ENCODE peak calls at places on chromosomes 6 and 20, in eight cellular contexts. One of them, this sample, is unnamed.

GRCh38 chr6:10363911-10364310 is 51.0 kb downstream of the TFAP2A start:
- DNase-seq in neural progenitor cell: no peak
- DNase-seq in brain microvascular endothelial cell: no peak
- DNase-seq in PC-9: no peak
- DNase-seq in CD8-positive, alpha-beta T cell: no peak
- DNase-seq in dorsolateral prefrontal cortex: no peak
- DNase-seq in astrocyte: no peak
- DNase-seq in A673: no peak
- DNase-seq in this sample: no peak

GRCh38 chr6:167995731-167996151 is 1.7 kb upstream of the KIF25 start:
- DNase-seq in astrocyte: no peak
- DNase-seq in A673: no peak
- DNase-seq in neural progenitor cell: no peak
- DNase-seq in brain microvascular endothelial cell: no peak
- DNase-seq in CD8-positive, alpha-beta T cell: no peak
- DNase-seq in PC-9: no peak
- DNase-seq in dorsolateral prefrontal cortex: no peak
- DNase-seq in this sample: no peak

GRCh38 chr20:35111141-35111888 is 18.7 kb upstream of the TRPC4AP start:
- DNase-seq in CD8-positive, alpha-beta T cell: no peak
- DNase-seq in PC-9: no peak
- DNase-seq in A673: no peak
- DNase-seq in neural progenitor cell: no peak
- DNase-seq in dorsolateral prefrontal cortex: no peak
- DNase-seq in astrocyte: peak
- DNase-seq in brain microvascular endothelial cell: peak
- DNase-seq in this sample: no peak

GRCh38 chr6:159919011-159919511 is 28.3 kb downstream of the MAS1 start:
- DNase-seq in brain microvascular endothelial cell: peak
- DNase-seq in A673: no peak
- DNase-seq in PC-9: no peak
- DNase-seq in neural progenitor cell: no peak
- DNase-seq in CD8-positive, alpha-beta T cell: no peak
- DNase-seq in astrocyte: peak
- DNase-seq in dorsolateral prefrontal cortex: no peak
- DNase-seq in this sample: peak

GRCh38 chr6:1463275-1463674 is 73.9 kb downstream of the FOXF2 start:
- DNase-seq in A673: no peak
- DNase-seq in astrocyte: no peak
- DNase-seq in dorsolateral prefrontal cortex: no peak
- DNase-seq in PC-9: no peak
- DNase-seq in brain microvascular endothelial cell: no peak
- DNase-seq in CD8-positive, alpha-beta T cell: no peak
- DNase-seq in neural progenitor cell: no peak
- DNase-seq in this sample: no peak

GRCh38 chr6:105781248-105781647 is 304.9 kb upstream of the PRDM1 start:
- DNase-seq in CD8-positive, alpha-beta T cell: no peak
- DNase-seq in dorsolateral prefrontal cortex: no peak
- DNase-seq in PC-9: peak
- DNase-seq in A673: no peak
- DNase-seq in neural progenitor cell: no peak
- DNase-seq in brain microvascular endothelial cell: no peak
- DNase-seq in astrocyte: no peak
- DNase-seq in this sample: no peak

GRCh38 chr6:35624341-35625070 is 64.2 kb downstream of the FKBP5 start:
- DNase-seq in dorsolateral prefrontal cortex: no peak
- DNase-seq in astrocyte: no peak
- DNase-seq in PC-9: no peak
- DNase-seq in neural progenitor cell: no peak
- DNase-seq in CD8-positive, alpha-beta T cell: no peak
- DNase-seq in brain microvascular endothelial cell: no peak
- DNase-seq in A673: peak
- DNase-seq in this sample: peak

GRCh38 chr20:407097-407952 is 774 bp upstream of the RBCK1 start:
- DNase-seq in dorsolateral prefrontal cortex: peak
- DNase-seq in CD8-positive, alpha-beta T cell: peak
- DNase-seq in neural progenitor cell: peak
- DNase-seq in astrocyte: peak
- DNase-seq in PC-9: peak
- DNase-seq in A673: peak
- DNase-seq in brain microvascular endothelial cell: peak
- DNase-seq in this sample: peak

GRCh38 chr20:7540923-7541322 is 399.3 kb downstream of the HAO1 start:
- DNase-seq in CD8-positive, alpha-beta T cell: no peak
- DNase-seq in neural progenitor cell: no peak
- DNase-seq in astrocyte: no peak
- DNase-seq in PC-9: no peak
- DNase-seq in brain microvascular endothelial cell: no peak
- DNase-seq in dorsolateral prefrontal cortex: no peak
- DNase-seq in A673: no peak
- DNase-seq in this sample: peak

GRCh38 chr6:32105433-32105832 is 3.7 kb downstream of the TNXB start:
- DNase-seq in dorsolateral prefrontal cortex: no peak
- DNase-seq in PC-9: no peak
- DNase-seq in brain microvascular endothelial cell: peak
- DNase-seq in neural progenitor cell: no peak
- DNase-seq in A673: no peak
- DNase-seq in astrocyte: no peak
- DNase-seq in CD8-positive, alpha-beta T cell: no peak
- DNase-seq in this sample: no peak

GRCh38 chr6:31898200-31899011 is 908 bp upstream of the EHMT2 start:
- DNase-seq in neural progenitor cell: peak
- DNase-seq in CD8-positive, alpha-beta T cell: no peak
- DNase-seq in astrocyte: peak
- DNase-seq in dorsolateral prefrontal cortex: no peak
- DNase-seq in A673: peak
- DNase-seq in brain microvascular endothelial cell: no peak
- DNase-seq in PC-9: peak
- DNase-seq in this sample: peak

GRCh38 chr6:41901882-41902519 is 6.8 kb upstream of the USP49 start:
- DNase-seq in neural progenitor cell: peak
- DNase-seq in PC-9: no peak
- DNase-seq in CD8-positive, alpha-beta T cell: peak
- DNase-seq in brain microvascular endothelial cell: no peak
- DNase-seq in astrocyte: no peak
- DNase-seq in dorsolateral prefrontal cortex: no peak
- DNase-seq in A673: peak
- DNase-seq in this sample: peak

GRCh38 chr6:165850434-165851019 is 187.5 kb upstream of the PDE10A start:
- DNase-seq in PC-9: peak
- DNase-seq in CD8-positive, alpha-beta T cell: peak
- DNase-seq in dorsolateral prefrontal cortex: peak
- DNase-seq in A673: peak
- DNase-seq in neural progenitor cell: peak
- DNase-seq in brain microvascular endothelial cell: peak
- DNase-seq in astrocyte: peak
- DNase-seq in this sample: peak

GRCh38 chr6:27754408-27754782 is 157.8 kb downstream of the OR2B2 start:
- DNase-seq in astrocyte: no peak
- DNase-seq in A673: no peak
- DNase-seq in CD8-positive, alpha-beta T cell: no peak
- DNase-seq in neural progenitor cell: no peak
- DNase-seq in dorsolateral prefrontal cortex: no peak
- DNase-seq in brain microvascular endothelial cell: no peak
- DNase-seq in PC-9: no peak
- DNase-seq in this sample: no peak

GRCh38 chr6:166926748-166927147 is 29.6 kb downstream of the RNASET2 start:
- DNase-seq in neural progenitor cell: no peak
- DNase-seq in A673: no peak
- DNase-seq in PC-9: no peak
- DNase-seq in dorsolateral prefrontal cortex: no peak
- DNase-seq in brain microvascular endothelial cell: no peak
- DNase-seq in CD8-positive, alpha-beta T cell: no peak
- DNase-seq in astrocyte: no peak
- DNase-seq in this sample: no peak

GRCh38 chr20:24977797-24978196 is 14.8 kb downstream of the APMAP start:
- DNase-seq in CD8-positive, alpha-beta T cell: no peak
- DNase-seq in neural progenitor cell: no peak
- DNase-seq in dorsolateral prefrontal cortex: no peak
- DNase-seq in astrocyte: no peak
- DNase-seq in PC-9: no peak
- DNase-seq in A673: no peak
- DNase-seq in brain microvascular endothelial cell: no peak
- DNase-seq in this sample: no peak

GRCh38 chr6:148959008-148959407 is 212.2 kb downstream of the UST start:
- DNase-seq in A673: no peak
- DNase-seq in astrocyte: no peak
- DNase-seq in dorsolateral prefrontal cortex: no peak
- DNase-seq in CD8-positive, alpha-beta T cell: no peak
- DNase-seq in PC-9: no peak
- DNase-seq in neural progenitor cell: no peak
- DNase-seq in brain microvascular endothelial cell: no peak
- DNase-seq in this sample: no peak

GRCh38 chr6:159117541-159117940 is 51.7 kb upstream of the FNDC1 start:
- DNase-seq in A673: no peak
- DNase-seq in astrocyte: no peak
- DNase-seq in neural progenitor cell: no peak
- DNase-seq in CD8-positive, alpha-beta T cell: no peak
- DNase-seq in PC-9: no peak
- DNase-seq in dorsolateral prefrontal cortex: no peak
- DNase-seq in brain microvascular endothelial cell: no peak
- DNase-seq in this sample: no peak

DNA sequence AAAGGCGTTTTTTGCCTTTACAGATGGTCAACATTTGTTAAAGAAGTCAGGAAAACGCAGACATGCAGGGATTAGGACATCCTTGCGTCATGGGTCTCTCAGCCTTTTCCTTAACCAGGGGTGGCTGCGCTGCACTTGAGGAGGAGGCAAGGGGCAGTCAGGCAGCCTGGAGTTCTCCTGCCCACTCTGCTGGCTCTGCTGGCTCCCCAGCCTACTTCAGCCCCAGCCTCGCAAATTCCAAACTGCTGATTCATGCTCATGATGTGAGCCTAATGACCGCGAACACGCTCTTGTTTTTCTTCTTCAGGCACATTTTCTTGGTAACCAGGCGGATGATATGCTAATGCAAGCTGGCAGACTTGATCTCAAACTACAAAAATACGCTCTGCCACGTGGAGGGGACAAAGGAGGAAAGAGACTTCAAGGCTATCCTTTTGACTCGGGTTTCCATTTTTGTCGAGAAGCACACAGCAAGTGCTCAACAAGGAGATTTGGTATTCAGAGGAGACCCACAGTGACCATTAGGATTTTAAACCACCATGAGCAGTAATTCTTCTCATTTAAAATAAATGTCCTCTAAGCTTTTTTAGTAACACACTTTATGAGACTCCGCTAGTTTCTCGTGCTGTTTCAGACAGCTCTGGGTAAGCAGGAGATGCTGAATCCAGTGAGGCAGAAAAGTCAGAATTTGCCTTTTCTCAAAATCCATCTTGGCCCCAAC is 290.2 kb upstream of the STXBP5 start:
- DNase-seq in PC-9: peak
- DNase-seq in CD8-positive, alpha-beta T cell: no peak
- DNase-seq in neural progenitor cell: peak
- DNase-seq in A673: peak
- DNase-seq in dorsolateral prefrontal cortex: no peak
- DNase-seq in brain microvascular endothelial cell: peak
- DNase-seq in astrocyte: peak
- DNase-seq in this sample: peak
- TF ChIP-seq CTCF in PC-9: no peak
- TF ChIP-seq CTCF in CD8-positive, alpha-beta T cell: no peak
- TF ChIP-seq CTCF in neural progenitor cell: no peak
- TF ChIP-seq CTCF in A673: no peak
- TF ChIP-seq CTCF in dorsolateral prefrontal cortex: no peak
- TF ChIP-seq CTCF in brain microvascular endothelial cell: no peak
- TF ChIP-seq CTCF in astrocyte: no peak
- TF ChIP-seq CTCF in this sample: no peak

DNA sequence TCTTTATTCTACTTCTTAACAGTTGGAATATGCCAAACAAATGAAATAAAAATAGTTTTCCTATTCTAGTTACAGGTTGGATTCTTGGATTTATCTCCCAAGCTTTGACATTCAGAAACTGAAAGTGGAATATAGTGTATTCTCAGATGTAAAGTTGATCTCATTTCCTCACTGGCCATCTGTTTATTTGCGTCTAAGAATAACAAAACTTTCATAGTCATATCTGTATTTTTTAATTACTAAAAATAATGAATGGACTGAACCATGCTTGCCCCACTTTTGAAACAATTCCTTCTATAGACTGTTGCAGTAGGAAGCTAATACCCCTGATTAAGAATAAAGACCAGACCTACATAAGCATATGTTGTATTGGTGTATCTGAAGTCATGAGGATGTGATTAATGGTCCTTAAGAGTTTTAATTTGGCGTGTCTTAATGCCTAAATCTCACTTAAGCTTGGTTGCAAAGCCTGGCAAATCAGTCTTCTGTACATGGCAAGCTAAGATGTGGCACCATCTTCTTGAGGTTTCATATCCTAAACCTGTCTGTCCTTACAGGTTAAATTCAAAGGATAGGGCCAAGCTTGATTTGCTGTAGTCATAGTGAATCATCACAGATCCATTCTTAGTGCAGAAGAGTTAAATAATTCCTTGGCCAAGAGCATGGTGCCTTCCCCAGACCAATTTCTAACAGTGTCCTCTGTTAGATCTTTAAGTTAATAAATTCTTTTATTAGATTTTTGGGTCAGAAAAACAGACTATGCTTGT is 58.9 kb downstream of the FOXO3 start:
- DNase-seq in brain microvascular endothelial cell: no peak
- DNase-seq in PC-9: no peak
- DNase-seq in dorsolateral prefrontal cortex: no peak
- DNase-seq in CD8-positive, alpha-beta T cell: no peak
- DNase-seq in A673: no peak
- DNase-seq in neural progenitor cell: no peak
- DNase-seq in astrocyte: no peak
- DNase-seq in this sample: peak
- H3K4me3 ChIP-seq in brain microvascular endothelial cell: no peak
- H3K4me3 ChIP-seq in PC-9: no peak
- H3K4me3 ChIP-seq in dorsolateral prefrontal cortex: no peak
- H3K4me3 ChIP-seq in CD8-positive, alpha-beta T cell: no peak
- H3K4me3 ChIP-seq in A673: no peak
- H3K4me3 ChIP-seq in neural progenitor cell: no peak
- H3K4me3 ChIP-seq in astrocyte: no peak
- H3K4me3 ChIP-seq in this sample: no peak

DNA sequence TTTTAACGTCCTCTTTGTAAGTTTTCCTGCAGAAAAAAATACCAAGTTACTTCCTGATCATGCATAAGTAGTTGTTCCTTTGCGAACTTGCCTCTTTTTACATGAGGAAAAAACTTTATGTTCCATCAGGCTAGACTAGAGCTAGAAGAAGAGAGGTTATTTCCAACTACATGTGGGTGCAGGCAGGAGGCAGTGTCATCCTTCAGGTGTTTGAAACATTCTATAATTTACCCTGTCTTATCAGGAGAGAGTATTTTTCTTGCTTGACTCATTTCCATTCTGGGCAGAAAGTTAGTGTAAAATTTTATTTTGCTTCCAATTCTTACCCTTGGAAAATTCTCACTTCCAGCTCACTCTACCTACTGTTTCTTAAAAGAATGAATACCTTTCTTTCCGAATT is 28.5 kb upstream of the EPHA7 start:
- DNase-seq in CD8-positive, alpha-beta T cell: no peak
- DNase-seq in astrocyte: no peak
- DNase-seq in dorsolateral prefrontal cortex: no peak
- DNase-seq in brain microvascular endothelial cell: peak
- DNase-seq in neural progenitor cell: no peak
- DNase-seq in PC-9: no peak
- DNase-seq in A673: no peak
- DNase-seq in this sample: no peak
- TF ChIP-seq CTCF in CD8-positive, alpha-beta T cell: no peak
- TF ChIP-seq CTCF in astrocyte: no peak
- TF ChIP-seq CTCF in dorsolateral prefrontal cortex: no peak
- TF ChIP-seq CTCF in brain microvascular endothelial cell: peak
- TF ChIP-seq CTCF in neural progenitor cell: peak
- TF ChIP-seq CTCF in PC-9: no peak
- TF ChIP-seq CTCF in A673: peak
- TF ChIP-seq CTCF in this sample: no peak

GRCh38 chr6:128208078-128208477 is 307.2 kb upstream of the THEMIS start:
- DNase-seq in dorsolateral prefrontal cortex: no peak
- DNase-seq in neural progenitor cell: no peak
- DNase-seq in PC-9: no peak
- DNase-seq in brain microvascular endothelial cell: no peak
- DNase-seq in CD8-positive, alpha-beta T cell: no peak
- DNase-seq in A673: no peak
- DNase-seq in astrocyte: peak
- DNase-seq in this sample: peak
- H3K4me3 ChIP-seq in dorsolateral prefrontal cortex: no peak
- H3K4me3 ChIP-seq in neural progenitor cell: no peak
- H3K4me3 ChIP-seq in PC-9: no peak
- H3K4me3 ChIP-seq in brain microvascular endothelial cell: no peak
- H3K4me3 ChIP-seq in CD8-positive, alpha-beta T cell: no peak
- H3K4me3 ChIP-seq in A673: no peak
- H3K4me3 ChIP-seq in astrocyte: no peak
- H3K4me3 ChIP-seq in this sample: no peak

This sample was measured in fibroblast of villous mesenchyme.